ENCODE peak calls at places on chromosomes 4 and X, in seven cellular contexts. Q is testis, J is body of pancreas, X is GM12865, K is left lung, H is fibroblast of mammary gland, F is fibroblast of lung. A is an unnamed sample.

GRCh38 chr4:166972071-166972470 is 262.2 kb downstream of the SPOCK3 start:
- DNase-seq in Q (peak), J (no peak), X (peak), K (no peak), H (peak), F (peak), A (peak)

GRCh38 chr4:82758701-82759685 is 39.6 kb downstream of the SCD5 start:
- DNase-seq in Q (no peak), J (no peak), X (no peak), K (no peak), H (no peak), F (no peak), A (no peak)

GRCh38 chr4:83075696-83076095 is 38.8 kb downstream of the PLAC8 start:
- DNase-seq in Q (no peak), J (no peak), X (no peak), K (no peak), H (peak), F (peak), A (peak)

GRCh38 chrX:68827848-68828562 is 816 bp upstream of the EFNB1 start:
- DNase-seq in Q (peak), J (peak), X (peak), K (peak), H (peak), F (peak), A (peak)

GRCh38 chr4:91958651-91959050 is 345.1 kb upstream of the GRID2 start:
- DNase-seq in Q (no peak), J (no peak), X (no peak), K (no peak), H (peak), F (peak), A (peak)

GRCh38 chr4:73070072-73070385 is 513 bp upstream of the COX18 start:
- DNase-seq in Q (no peak), J (no peak), X (no peak), K (no peak), H (no peak), F (no peak), A (no peak)

GRCh38 chrX:137194164-137194563 is 160.4 kb upstream of the GPR101 start:
- DNase-seq in Q (peak), J (peak), X (peak), K (no peak), H (peak), F (peak), A (peak)

GRCh38 chr4:119016636-119017035 is 119.0 kb upstream of the MYOZ2 start:
- DNase-seq in Q (no peak), J (no peak), X (no peak), K (no peak), H (peak), F (peak), A (peak)

GRCh38 chr4:78432896-78433295 is 118.7 kb upstream of the ANXA3 start:
- DNase-seq in Q (no peak), J (no peak), X (no peak), K (no peak), H (peak), F (no peak), A (peak)

GRCh38 chr4:76219299-76220055 is 5.9 kb upstream of the SCARB2 start:
- DNase-seq in Q (no peak), J (peak), X (no peak), K (no peak), H (peak), F (peak), A (peak)

GRCh38 chr4:57850141-57850540 is 740.0 kb upstream of the IGFBP7 start:
- DNase-seq in Q (no peak), J (no peak), X (no peak), K (no peak), H (no peak), F (no peak), A (no peak)

GRCh38 chr4:41625531-41625930 is 87.6 kb downstream of the LIMCH1 start:
- DNase-seq in Q (no peak), J (no peak), X (no peak), K (no peak), H (no peak), F (no peak), A (no peak)

GRCh38 chr4:174553828-174554227 is 31.5 kb upstream of the HPGD start:
- DNase-seq in Q (no peak), J (no peak), X (no peak), K (no peak), H (peak), F (peak), A (peak)

GRCh38 chr4:124111922-124112321 is 600.6 kb downstream of the ANKRD50 start:
- DNase-seq in Q (peak), J (peak), X (peak), K (no peak), H (peak), F (peak), A (peak)

GRCh38 chr4:86972997-86973396 is 38.2 kb downstream of the AFF1 start:
- DNase-seq in Q (no peak), J (peak), X (no peak), K (peak), H (no peak), F (peak), A (peak)

GRCh38 chr4:109590841-109591357 is 30.9 kb downstream of the MCUB start:
- DNase-seq in Q (no peak), J (no peak), X (no peak), K (no peak), H (no peak), F (no peak), A (no peak)

GRCh38 chr4:53322696-53323095 is 43.2 kb downstream of the SCFD2 start:
- DNase-seq in Q (no peak), J (no peak), X (no peak), K (no peak), H (peak), F (no peak), A (no peak)

GRCh38 chr4:38313999-38314561 is 349.9 kb upstream of the KLF3 start:
- DNase-seq in Q (no peak), J (no peak), X (no peak), K (no peak), H (peak), F (peak), A (peak)

GRCh38 chrX:45667666-45668065 is 467.0 kb upstream of the DIPK2B start:
- DNase-seq in Q (no peak), J (no peak), X (no peak), K (no peak), H (peak), F (peak), A (peak)
- H3K4me3 ChIP-seq in Q (no peak), J (no peak), X (no peak), K (no peak), H (no peak), F (no peak), A (no peak)

GRCh38 chr4:25427871-25428270 is 50.8 kb downstream of the ANAPC4 start:
- DNase-seq in Q (no peak), J (no peak), X (no peak), K (no peak), H (no peak), F (no peak), A (no peak)
- TF ChIP-seq CTCF in Q (no peak), J (no peak), X (no peak), K (no peak), H (no peak), F (no peak), A (no peak)

DNA sequence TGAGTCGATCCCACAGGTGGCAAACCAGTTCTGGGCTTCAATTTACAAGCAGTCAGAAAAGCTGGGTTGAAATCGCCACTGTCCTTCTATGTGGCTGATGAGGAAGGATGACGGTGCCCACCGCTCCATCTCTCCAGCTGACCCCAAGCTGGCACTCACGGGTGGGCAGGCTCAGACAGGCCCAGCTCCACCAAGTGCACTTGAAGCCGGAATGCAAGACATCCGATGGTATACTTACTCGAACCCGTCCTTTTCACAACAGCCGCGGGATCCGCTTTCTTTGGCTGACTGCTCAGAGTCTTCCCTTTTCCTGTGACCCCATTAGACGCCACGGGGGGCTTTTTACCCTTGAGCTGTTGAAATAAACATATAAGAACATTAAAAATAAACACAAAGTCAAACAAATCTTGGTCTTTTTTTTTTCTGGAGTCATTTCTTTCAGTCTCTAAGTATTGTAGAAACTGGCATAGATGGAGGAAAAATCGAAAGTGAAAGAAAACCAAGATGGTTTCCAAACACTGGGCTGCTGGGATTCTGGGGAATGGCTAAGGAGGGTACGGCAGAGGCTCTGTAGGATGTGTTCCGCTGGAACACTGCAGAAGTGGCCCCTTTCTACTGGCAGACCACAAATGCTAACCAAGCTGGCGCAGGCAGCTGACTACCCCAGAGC is 161.0 kb downstream of the AFAP1 start:
- DNase-seq in Q (no peak), J (no peak), X (no peak), K (no peak), H (no peak), F (peak), A (peak)
- H3K4me3 ChIP-seq in Q (no peak), J (no peak), X (no peak), K (no peak), H (no peak), F (peak), A (peak)

GRCh38 chrX:21974011-21974385 is 33.5 kb downstream of the SMS start:
- DNase-seq in Q (no peak), J (peak), X (peak), K (no peak), H (no peak), F (no peak), A (no peak)

GRCh38 chrX:21973321-21974010 is 33.0 kb downstream of the SMS start:
- DNase-seq in Q (no peak), J (no peak), X (no peak), K (no peak), H (no peak), F (no peak), A (no peak)

GRCh38 chrX:21975242-21975641 is 34.7 kb downstream of the SMS start:
- DNase-seq in Q (no peak), J (no peak), X (no peak), K (no peak), H (no peak), F (no peak), A (no peak)

GRCh38 chrX:21972046-21972445 is 31.5 kb downstream of the SMS start:
- DNase-seq in Q (no peak), J (no peak), X (no peak), K (no peak), H (no peak), F (no peak), A (no peak)

GRCh38 chrX:21972721-21973120 is 32.2 kb downstream of the SMS start:
- DNase-seq in Q (no peak), J (no peak), X (peak), K (no peak), H (peak), F (peak), A (peak)
- TF ChIP-seq CTCF in Q (no peak), J (no peak), X (no peak), K (no peak), H (peak), F (peak), A (peak)

GRCh38 chr4:42654606-42655005 is 2.3 kb downstream of the ATP8A1 start:
- DNase-seq in Q (no peak), J (peak), X (peak), K (peak), H (peak), F (peak), A (peak)
- H3K4me3 ChIP-seq in Q (no peak), J (no peak), X (peak), K (no peak), H (no peak), F (no peak), A (no peak)

DNA sequence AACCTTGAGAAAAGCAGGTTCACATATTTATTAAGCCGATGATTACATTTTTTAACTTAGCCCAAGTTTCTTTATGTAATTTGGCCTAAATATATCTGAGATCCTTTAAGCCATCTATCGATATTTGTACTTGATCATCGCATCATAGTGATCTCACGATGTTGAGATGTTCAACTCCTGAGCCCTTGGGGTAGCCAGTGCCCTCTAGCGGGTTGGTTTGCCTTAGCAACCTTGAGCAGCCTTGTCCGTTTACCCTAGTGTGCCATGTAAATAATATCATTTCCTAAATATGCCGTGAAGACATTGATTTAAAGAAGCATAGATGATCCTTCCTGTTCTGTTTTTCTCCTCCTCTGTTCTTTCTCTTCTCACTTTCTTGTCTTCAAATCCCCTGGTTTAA is 432.2 kb downstream of the RPA4 start:
- DNase-seq in Q (no peak), J (no peak), X (peak), K (no peak), H (no peak), F (no peak), A (no peak)
- TF ChIP-seq CTCF in Q (no peak), J (no peak), X (no peak), K (no peak), H (no peak), F (no peak), A (no peak)

GRCh38 chr4:129218897-129219296 is 122.9 kb downstream of the C4orf33 start:
- DNase-seq in Q (no peak), J (no peak), X (no peak), K (no peak), H (no peak), F (no peak), A (peak)
- H3K4me3 ChIP-seq in Q (no peak), J (no peak), X (no peak), K (no peak), H (no peak), F (no peak), A (no peak)

DNA sequence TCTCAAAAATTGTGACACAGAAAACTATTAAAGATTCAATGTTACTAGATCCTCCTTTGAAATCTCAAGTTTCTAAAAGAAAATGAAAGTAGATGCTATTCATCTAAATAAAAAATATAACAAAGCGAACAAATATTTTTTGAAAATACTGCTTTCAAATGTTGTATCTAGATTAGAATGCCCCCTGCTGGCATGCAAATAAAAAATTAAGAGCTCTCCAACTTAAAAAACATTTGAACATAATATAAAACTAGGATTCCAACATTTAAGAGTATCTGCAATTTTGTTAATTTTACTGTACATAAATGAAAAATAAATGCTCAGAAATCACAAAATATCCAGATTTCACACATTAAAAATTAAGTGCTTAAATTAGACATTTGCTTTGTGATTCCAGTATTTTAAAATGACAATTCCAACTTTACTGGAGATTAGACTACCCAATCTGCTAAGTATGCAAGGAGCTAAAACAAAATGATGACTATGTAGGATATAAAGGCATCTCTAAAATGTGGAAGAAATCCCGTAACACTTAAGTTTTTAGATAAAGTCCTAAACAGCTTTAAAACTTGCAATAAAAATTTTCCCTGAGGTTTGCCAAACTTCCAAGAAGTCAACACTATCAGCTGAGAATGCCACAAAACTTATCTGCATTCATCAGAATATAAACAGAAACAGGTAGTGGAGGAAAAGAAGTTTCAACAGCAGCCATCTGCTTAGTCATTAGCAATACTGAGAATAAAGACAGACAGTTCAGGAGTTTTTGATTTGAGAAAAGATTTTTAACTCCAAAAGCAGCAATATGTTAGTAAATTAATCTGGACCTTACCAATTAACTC is 32.6 kb downstream of the DHX15 start:
- DNase-seq in Q (no peak), J (no peak), X (no peak), K (no peak), H (peak), F (peak), A (peak)
- TF ChIP-seq CTCF in Q (no peak), J (peak), X (no peak), K (peak), H (peak), F (peak), A (peak)

GRCh38 chr4:165470009-165470408 is 91.2 kb downstream of the CPE start:
- DNase-seq in Q (no peak), J (no peak), X (no peak), K (no peak), H (no peak), F (no peak), A (no peak)

GRCh38 chr4:165462009-165462408 is 83.2 kb downstream of the CPE start:
- DNase-seq in Q (no peak), J (no peak), X (no peak), K (no peak), H (no peak), F (no peak), A (peak)

GRCh38 chr4:165461176-165461835 is 82.5 kb downstream of the CPE start:
- DNase-seq in Q (peak), J (peak), X (no peak), K (no peak), H (peak), F (peak), A (peak)

GRCh38 chr4:165464338-165464737 is 85.5 kb downstream of the CPE start:
- DNase-seq in Q (no peak), J (no peak), X (no peak), K (no peak), H (no peak), F (no peak), A (no peak)

GRCh38 chr4:165464813-165465381 is 86.1 kb downstream of the CPE start:
- DNase-seq in Q (peak), J (peak), X (peak), K (no peak), H (peak), F (peak), A (peak)
- H3K4me3 ChIP-seq in Q (no peak), J (no peak), X (no peak), K (no peak), H (no peak), F (no peak), A (no peak)